ENCODE peak calls at places on chromosomes 11 and 22, in six cellular contexts. One of them, this sample, is unnamed.

GRCh38 chr11:28702871-28703270 is 594.7 kb downstream of the METTL15 start:
- DNase-seq in head of caudate nucleus: no peak
- DNase-seq in stimulated activated CD4-positive, alpha-beta T cell treated with anti-CD3 and anti-CD28 coated beads, Interleukin-1b, Interleukin-23, amount 100 ng/mL, for 1 hour: no peak
- DNase-seq in T-helper 1 cell: no peak
- DNase-seq in NCI-H524: no peak
- DNase-seq in GM23248: no peak
- DNase-seq in this sample: no peak

GRCh38 chr11:24233041-24233440 is 263.8 kb upstream of the LUZP2 start:
- DNase-seq in head of caudate nucleus: no peak
- DNase-seq in stimulated activated CD4-positive, alpha-beta T cell treated with anti-CD3 and anti-CD28 coated beads, Interleukin-1b, Interleukin-23, amount 100 ng/mL, for 1 hour: no peak
- DNase-seq in T-helper 1 cell: no peak
- DNase-seq in NCI-H524: no peak
- DNase-seq in GM23248: no peak
- DNase-seq in this sample: no peak

GRCh38 chr11:46296520-46297448 is 19.3 kb downstream of the CREB3L1 start:
- DNase-seq in head of caudate nucleus: no peak
- DNase-seq in stimulated activated CD4-positive, alpha-beta T cell treated with anti-CD3 and anti-CD28 coated beads, Interleukin-1b, Interleukin-23, amount 100 ng/mL, for 1 hour: no peak
- DNase-seq in T-helper 1 cell: no peak
- DNase-seq in NCI-H524: no peak
- DNase-seq in GM23248: peak; percentile 83
- DNase-seq in this sample: peak; percentile 96

GRCh38 chr11:2267871-2268825 is 2.2 kb downstream of the ASCL2 start:
- DNase-seq in head of caudate nucleus: no peak
- DNase-seq in stimulated activated CD4-positive, alpha-beta T cell treated with anti-CD3 and anti-CD28 coated beads, Interleukin-1b, Interleukin-23, amount 100 ng/mL, for 1 hour: no peak
- DNase-seq in T-helper 1 cell: no peak
- DNase-seq in NCI-H524: no peak
- DNase-seq in GM23248: no peak
- DNase-seq in this sample: peak; percentile 76

GRCh38 chr22:41482319-41482935 is 13.5 kb downstream of the ACO2 start:
- DNase-seq in head of caudate nucleus: no peak
- DNase-seq in stimulated activated CD4-positive, alpha-beta T cell treated with anti-CD3 and anti-CD28 coated beads, Interleukin-1b, Interleukin-23, amount 100 ng/mL, for 1 hour: no peak
- DNase-seq in T-helper 1 cell: no peak
- DNase-seq in NCI-H524: no peak
- DNase-seq in GM23248: peak; percentile 40
- DNase-seq in this sample: peak; percentile 78

GRCh38 chr11:126392638-126393023 is 37.1 kb downstream of the ST3GAL4 start:
- DNase-seq in head of caudate nucleus: no peak
- DNase-seq in stimulated activated CD4-positive, alpha-beta T cell treated with anti-CD3 and anti-CD28 coated beads, Interleukin-1b, Interleukin-23, amount 100 ng/mL, for 1 hour: no peak
- DNase-seq in T-helper 1 cell: no peak
- DNase-seq in NCI-H524: no peak
- DNase-seq in GM23248: no peak
- DNase-seq in this sample: no peak

GRCh38 chr11:112082729-112083128 is 3.8 kb downstream of the TIMM8B start:
- DNase-seq in head of caudate nucleus: no peak
- DNase-seq in stimulated activated CD4-positive, alpha-beta T cell treated with anti-CD3 and anti-CD28 coated beads, Interleukin-1b, Interleukin-23, amount 100 ng/mL, for 1 hour: no peak
- DNase-seq in T-helper 1 cell: no peak
- DNase-seq in NCI-H524: no peak
- DNase-seq in GM23248: peak; percentile 88
- DNase-seq in this sample: no peak

GRCh38 chr11:48093795-48094642 is 113.7 kb downstream of the PTPRJ start:
- DNase-seq in head of caudate nucleus: no peak
- DNase-seq in stimulated activated CD4-positive, alpha-beta T cell treated with anti-CD3 and anti-CD28 coated beads, Interleukin-1b, Interleukin-23, amount 100 ng/mL, for 1 hour: no peak
- DNase-seq in T-helper 1 cell: no peak
- DNase-seq in NCI-H524: peak; percentile 97
- DNase-seq in GM23248: no peak
- DNase-seq in this sample: no peak

GRCh38 chr22:41479671-41480396 is 10.9 kb downstream of the ACO2 start:
- DNase-seq in head of caudate nucleus: peak; percentile 72
- DNase-seq in stimulated activated CD4-positive, alpha-beta T cell treated with anti-CD3 and anti-CD28 coated beads, Interleukin-1b, Interleukin-23, amount 100 ng/mL, for 1 hour: no peak
- DNase-seq in T-helper 1 cell: no peak
- DNase-seq in NCI-H524: no peak
- DNase-seq in GM23248: peak; percentile 78
- DNase-seq in this sample: peak; percentile 89

GRCh38 chr11:121406291-121406690 is 45.8 kb upstream of the SORL1 start:
- DNase-seq in head of caudate nucleus: no peak
- DNase-seq in stimulated activated CD4-positive, alpha-beta T cell treated with anti-CD3 and anti-CD28 coated beads, Interleukin-1b, Interleukin-23, amount 100 ng/mL, for 1 hour: no peak
- DNase-seq in T-helper 1 cell: no peak
- DNase-seq in NCI-H524: no peak
- DNase-seq in GM23248: no peak
- DNase-seq in this sample: no peak

GRCh38 chr22:38246692-38247091 is 26.1 kb downstream of the TMEM184B start:
- DNase-seq in head of caudate nucleus: peak; percentile 77
- DNase-seq in stimulated activated CD4-positive, alpha-beta T cell treated with anti-CD3 and anti-CD28 coated beads, Interleukin-1b, Interleukin-23, amount 100 ng/mL, for 1 hour: no peak
- DNase-seq in T-helper 1 cell: no peak
- DNase-seq in NCI-H524: no peak
- DNase-seq in GM23248: no peak
- DNase-seq in this sample: peak; percentile 44

GRCh38 chr11:2473361-2474058 is 28.7 kb downstream of the KCNQ1 start:
- DNase-seq in head of caudate nucleus: no peak
- DNase-seq in stimulated activated CD4-positive, alpha-beta T cell treated with anti-CD3 and anti-CD28 coated beads, Interleukin-1b, Interleukin-23, amount 100 ng/mL, for 1 hour: no peak
- DNase-seq in T-helper 1 cell: no peak
- DNase-seq in NCI-H524: peak; percentile 93
- DNase-seq in GM23248: no peak
- DNase-seq in this sample: peak; percentile 62

GRCh38 chr11:91081440-91082088 is 858.7 kb upstream of the CHORDC1 start:
- DNase-seq in head of caudate nucleus: no peak
- DNase-seq in stimulated activated CD4-positive, alpha-beta T cell treated with anti-CD3 and anti-CD28 coated beads, Interleukin-1b, Interleukin-23, amount 100 ng/mL, for 1 hour: no peak
- DNase-seq in T-helper 1 cell: no peak
- DNase-seq in NCI-H524: no peak
- DNase-seq in GM23248: peak; percentile 2
- DNase-seq in this sample: no peak

GRCh38 chr11:103633037-103633788 is 403.2 kb upstream of the DDI1 start:
- DNase-seq in head of caudate nucleus: no peak
- DNase-seq in stimulated activated CD4-positive, alpha-beta T cell treated with anti-CD3 and anti-CD28 coated beads, Interleukin-1b, Interleukin-23, amount 100 ng/mL, for 1 hour: no peak
- DNase-seq in T-helper 1 cell: no peak
- DNase-seq in NCI-H524: no peak
- DNase-seq in GM23248: peak; percentile 56
- DNase-seq in this sample: peak; percentile 58

GRCh38 chr22:42202048-42202447 is 68.4 kb downstream of the TCF20 start:
- DNase-seq in head of caudate nucleus: no peak
- DNase-seq in stimulated activated CD4-positive, alpha-beta T cell treated with anti-CD3 and anti-CD28 coated beads, Interleukin-1b, Interleukin-23, amount 100 ng/mL, for 1 hour: no peak
- DNase-seq in T-helper 1 cell: no peak
- DNase-seq in NCI-H524: no peak
- DNase-seq in GM23248: no peak
- DNase-seq in this sample: no peak

GRCh38 chr11:61334434-61335354 is 1.7 kb downstream of the TKFC start:
- DNase-seq in head of caudate nucleus: no peak
- DNase-seq in stimulated activated CD4-positive, alpha-beta T cell treated with anti-CD3 and anti-CD28 coated beads, Interleukin-1b, Interleukin-23, amount 100 ng/mL, for 1 hour: no peak
- DNase-seq in T-helper 1 cell: no peak
- DNase-seq in NCI-H524: no peak
- DNase-seq in GM23248: peak; percentile 68
- DNase-seq in this sample: peak; percentile 96

GRCh38 chr22:46546466-46547178 is 9.2 kb upstream of the CELSR1 start:
- DNase-seq in head of caudate nucleus: no peak
- DNase-seq in stimulated activated CD4-positive, alpha-beta T cell treated with anti-CD3 and anti-CD28 coated beads, Interleukin-1b, Interleukin-23, amount 100 ng/mL, for 1 hour: no peak
- DNase-seq in T-helper 1 cell: no peak
- DNase-seq in NCI-H524: no peak
- DNase-seq in GM23248: peak; percentile 56
- DNase-seq in this sample: peak; percentile 83

GRCh38 chr11:1122356-1123002 is 35.3 kb upstream of the MUC5AC start:
- DNase-seq in head of caudate nucleus: no peak
- DNase-seq in stimulated activated CD4-positive, alpha-beta T cell treated with anti-CD3 and anti-CD28 coated beads, Interleukin-1b, Interleukin-23, amount 100 ng/mL, for 1 hour: no peak
- DNase-seq in T-helper 1 cell: no peak
- DNase-seq in NCI-H524: no peak
- DNase-seq in GM23248: no peak
- DNase-seq in this sample: peak; percentile 48

GRCh38 chr11:77175869-77176539 is 48.0 kb downstream of the MYO7A start:
- DNase-seq in head of caudate nucleus: peak; percentile 43
- DNase-seq in stimulated activated CD4-positive, alpha-beta T cell treated with anti-CD3 and anti-CD28 coated beads, Interleukin-1b, Interleukin-23, amount 100 ng/mL, for 1 hour: no peak
- DNase-seq in T-helper 1 cell: no peak
- DNase-seq in NCI-H524: no peak
- DNase-seq in GM23248: no peak
- DNase-seq in this sample: no peak

GRCh38 chr11:130612291-130612802 is 163.9 kb downstream of the ADAMTS15 start:
- DNase-seq in head of caudate nucleus: no peak
- DNase-seq in stimulated activated CD4-positive, alpha-beta T cell treated with anti-CD3 and anti-CD28 coated beads, Interleukin-1b, Interleukin-23, amount 100 ng/mL, for 1 hour: no peak
- DNase-seq in T-helper 1 cell: no peak
- DNase-seq in NCI-H524: no peak
- DNase-seq in GM23248: peak; percentile 86
- DNase-seq in this sample: no peak

GRCh38 chr11:11985954-11986949 is 22.2 kb downstream of the DKK3 start:
- DNase-seq in head of caudate nucleus: no peak
- DNase-seq in stimulated activated CD4-positive, alpha-beta T cell treated with anti-CD3 and anti-CD28 coated beads, Interleukin-1b, Interleukin-23, amount 100 ng/mL, for 1 hour: no peak
- DNase-seq in T-helper 1 cell: no peak
- DNase-seq in NCI-H524: no peak
- DNase-seq in GM23248: peak; percentile 44
- DNase-seq in this sample: no peak

GRCh38 chr11:23789938-23790371 is 706.9 kb upstream of the LUZP2 start:
- DNase-seq in head of caudate nucleus: no peak
- DNase-seq in stimulated activated CD4-positive, alpha-beta T cell treated with anti-CD3 and anti-CD28 coated beads, Interleukin-1b, Interleukin-23, amount 100 ng/mL, for 1 hour: no peak
- DNase-seq in T-helper 1 cell: no peak
- DNase-seq in NCI-H524: no peak
- DNase-seq in GM23248: peak; percentile 67
- DNase-seq in this sample: no peak

GRCh38 chr22:18031670-18032454 is 7.5 kb upstream of the MICAL3 start:
- DNase-seq in head of caudate nucleus: no peak
- DNase-seq in stimulated activated CD4-positive, alpha-beta T cell treated with anti-CD3 and anti-CD28 coated beads, Interleukin-1b, Interleukin-23, amount 100 ng/mL, for 1 hour: no peak
- DNase-seq in T-helper 1 cell: no peak
- DNase-seq in NCI-H524: no peak
- DNase-seq in GM23248: peak; percentile 98
- DNase-seq in this sample: peak; percentile 87

GRCh38 chr22:18090286-18090685 is 12.5 kb downstream of the PEX26 start:
- DNase-seq in head of caudate nucleus: no peak
- DNase-seq in stimulated activated CD4-positive, alpha-beta T cell treated with anti-CD3 and anti-CD28 coated beads, Interleukin-1b, Interleukin-23, amount 100 ng/mL, for 1 hour: no peak
- DNase-seq in T-helper 1 cell: no peak
- DNase-seq in NCI-H524: no peak
- DNase-seq in GM23248: no peak
- DNase-seq in this sample: no peak

GRCh38 chr22:43851058-43851978 is 11.0 kb downstream of the SULT4A1 start:
- DNase-seq in head of caudate nucleus: no peak
- DNase-seq in stimulated activated CD4-positive, alpha-beta T cell treated with anti-CD3 and anti-CD28 coated beads, Interleukin-1b, Interleukin-23, amount 100 ng/mL, for 1 hour: no peak
- DNase-seq in T-helper 1 cell: no peak
- DNase-seq in NCI-H524: no peak
- DNase-seq in GM23248: no peak
- DNase-seq in this sample: peak; percentile 55

GRCh38 chr22:30313527-30314385 is 13.0 kb downstream of the TBC1D10A start:
- DNase-seq in head of caudate nucleus: no peak
- DNase-seq in stimulated activated CD4-positive, alpha-beta T cell treated with anti-CD3 and anti-CD28 coated beads, Interleukin-1b, Interleukin-23, amount 100 ng/mL, for 1 hour: no peak
- DNase-seq in T-helper 1 cell: no peak
- DNase-seq in NCI-H524: no peak
- DNase-seq in GM23248: no peak
- DNase-seq in this sample: peak; percentile 42

GRCh38 chr11:43282607-43283440 is 29.0 kb upstream of the API5 start:
- DNase-seq in head of caudate nucleus: peak; percentile 55
- DNase-seq in stimulated activated CD4-positive, alpha-beta T cell treated with anti-CD3 and anti-CD28 coated beads, Interleukin-1b, Interleukin-23, amount 100 ng/mL, for 1 hour: peak; percentile 21
- DNase-seq in T-helper 1 cell: peak; percentile 16
- DNase-seq in NCI-H524: peak; percentile 27
- DNase-seq in GM23248: peak; percentile 52
- DNase-seq in this sample: peak; percentile 79

GRCh38 chr11:116851631-116852030 is 14.2 kb upstream of the APOA1 start:
- DNase-seq in head of caudate nucleus: no peak
- DNase-seq in stimulated activated CD4-positive, alpha-beta T cell treated with anti-CD3 and anti-CD28 coated beads, Interleukin-1b, Interleukin-23, amount 100 ng/mL, for 1 hour: no peak
- DNase-seq in T-helper 1 cell: peak; percentile 23
- DNase-seq in NCI-H524: no peak
- DNase-seq in GM23248: no peak
- DNase-seq in this sample: peak; percentile 81

GRCh38 chr11:72127923-72128322 is 7.6 kb upstream of the FOLR3 start:
- DNase-seq in head of caudate nucleus: no peak
- DNase-seq in stimulated activated CD4-positive, alpha-beta T cell treated with anti-CD3 and anti-CD28 coated beads, Interleukin-1b, Interleukin-23, amount 100 ng/mL, for 1 hour: no peak
- DNase-seq in T-helper 1 cell: no peak
- DNase-seq in NCI-H524: no peak
- DNase-seq in GM23248: no peak
- DNase-seq in this sample: no peak

GRCh38 chr11:28981331-28981865 is 873.2 kb downstream of the METTL15 start:
- DNase-seq in head of caudate nucleus: no peak
- DNase-seq in stimulated activated CD4-positive, alpha-beta T cell treated with anti-CD3 and anti-CD28 coated beads, Interleukin-1b, Interleukin-23, amount 100 ng/mL, for 1 hour: no peak
- DNase-seq in T-helper 1 cell: no peak
- DNase-seq in NCI-H524: no peak
- DNase-seq in GM23248: no peak
- DNase-seq in this sample: no peak

GRCh38 chr11:61173456-61173855 is 12.2 kb upstream of the VPS37C start:
- DNase-seq in head of caudate nucleus: no peak
- DNase-seq in stimulated activated CD4-positive, alpha-beta T cell treated with anti-CD3 and anti-CD28 coated beads, Interleukin-1b, Interleukin-23, amount 100 ng/mL, for 1 hour: no peak
- DNase-seq in T-helper 1 cell: no peak
- DNase-seq in NCI-H524: peak; percentile 48
- DNase-seq in GM23248: peak; percentile 63
- DNase-seq in this sample: peak; percentile 84

GRCh38 chr11:26626346-26626745 is 54.3 kb upstream of the MUC15 start:
- DNase-seq in head of caudate nucleus: no peak
- DNase-seq in stimulated activated CD4-positive, alpha-beta T cell treated with anti-CD3 and anti-CD28 coated beads, Interleukin-1b, Interleukin-23, amount 100 ng/mL, for 1 hour: no peak
- DNase-seq in T-helper 1 cell: no peak
- DNase-seq in NCI-H524: no peak
- DNase-seq in GM23248: peak; percentile 62
- DNase-seq in this sample: peak; percentile 9

GRCh38 chr22:48305726-48306235 is 1521.9 kb downstream of the BRD1 start:
- DNase-seq in head of caudate nucleus: no peak
- DNase-seq in stimulated activated CD4-positive, alpha-beta T cell treated with anti-CD3 and anti-CD28 coated beads, Interleukin-1b, Interleukin-23, amount 100 ng/mL, for 1 hour: no peak
- DNase-seq in T-helper 1 cell: no peak
- DNase-seq in NCI-H524: no peak
- DNase-seq in GM23248: no peak
- DNase-seq in this sample: no peak

GRCh38 chr22:28582806-28583205 is 96.8 kb downstream of the TTC28 start:
- DNase-seq in head of caudate nucleus: no peak
- DNase-seq in stimulated activated CD4-positive, alpha-beta T cell treated with anti-CD3 and anti-CD28 coated beads, Interleukin-1b, Interleukin-23, amount 100 ng/mL, for 1 hour: no peak
- DNase-seq in T-helper 1 cell: no peak
- DNase-seq in NCI-H524: no peak
- DNase-seq in GM23248: peak; percentile 93
- DNase-seq in this sample: peak; percentile 64

This sample was measured in osteoblast.